ENCODE peak calls at places on chromosome 18, in eight cellular contexts. D is naive thymus-derived CD8-positive, alpha-beta T cell; U is COR-L47; Z is OCI-LY7; G is thyroid gland; X is astrocyte; W is PC-9; N is activated CD8-positive, alpha-beta memory T cell treated with anti-CD3 and anti-CD28 coated beads, Interleukin-2, amount 50 U/mL, for 4 hours. B is an unnamed sample.

GRCh38 chr18:27064673-27065072 is 120.4 kb downstream of the CHST9 start:
- DNase-seq in Z (no peak), D (no peak), X (no peak), G (no peak), U (no peak), N (no peak), W (no peak), B (no peak)

GRCh38 chr18:23259701-23260661 is 124.7 kb downstream of the CABLES1 start:
- DNase-seq in G (peak; percentile 99), W (peak; percentile 89), N (no peak), U (peak; percentile 55), X (peak; percentile 80), D (peak; percentile 23), Z (peak; percentile 74), B (peak; percentile 48)

GRCh38 chr18:61992285-61992684 is 99.5 kb upstream of the RNF152 start:
- DNase-seq in Z (no peak), N (no peak), X (peak; percentile 91), G (no peak), W (peak; percentile 42), U (no peak), D (no peak), B (no peak)

GRCh38 chr18:68596016-68596415 is 118.9 kb downstream of the TMX3 start:
- DNase-seq in W (no peak), X (no peak), N (no peak), G (no peak), U (no peak), D (no peak), Z (no peak), B (no peak)

GRCh38 chr18:10301831-10302483 is 152.5 kb upstream of the APCDD1 start:
- DNase-seq in U (no peak), N (no peak), W (no peak), X (no peak), D (no peak), Z (no peak), G (no peak), B (no peak)

GRCh38 chr18:59357928-59358327 is 1.1 kb downstream of the LMAN1 start:
- DNase-seq in Z (peak; percentile 3), G (no peak), W (peak; percentile 67), U (no peak), N (no peak), X (peak; percentile 89), D (no peak), B (no peak)

GRCh38 chr18:66966171-66966570 is 362.3 kb upstream of the CDH19 start:
- DNase-seq in X (no peak), W (no peak), U (no peak), G (no peak), D (no peak), Z (no peak), N (no peak), B (no peak)

GRCh38 chr18:52222211-52222610 is 117.8 kb upstream of the DCC start:
- DNase-seq in Z (no peak), W (no peak), N (no peak), D (no peak), G (no peak), X (no peak), U (no peak), B (no peak)

GRCh38 chr18:13376298-13376840 is 157.8 kb downstream of the LDLRAD4 start:
- DNase-seq in X (peak; percentile 38), N (peak; percentile 49), D (peak; percentile 34), W (no peak), G (no peak), U (no peak), Z (no peak), B (no peak)

GRCh38 chr18:48658721-48659120 is 119.9 kb downstream of the CTIF start:
- DNase-seq in X (no peak), W (no peak), Z (no peak), G (no peak), D (no peak), U (no peak), N (no peak), B (no peak)

GRCh38 chr18:55433688-55434087 is 154.3 kb downstream of the TCF4 start:
- DNase-seq in N (no peak), U (no peak), D (no peak), Z (peak; percentile 66), X (no peak), W (no peak), G (peak; percentile 25), B (no peak)

GRCh38 chr18:54950221-54950620 is 9.0 kb downstream of the CCDC68 start:
- DNase-seq in Z (no peak), X (no peak), U (peak; percentile 65), G (no peak), W (no peak), N (no peak), D (no peak), B (no peak)

GRCh38 chr18:10047237-10047636 is 133.4 kb downstream of the VAPA start:
- DNase-seq in U (no peak), G (no peak), D (no peak), X (peak; percentile 87), W (no peak), N (no peak), Z (no peak), B (no peak)

GRCh38 chr18:7901657-7902056 is 334.5 kb downstream of the PTPRM start:
- DNase-seq in X (no peak), G (no peak), D (no peak), Z (no peak), U (no peak), W (no peak), N (no peak), B (no peak)

GRCh38 chr18:36199691-36200295 is 12.5 kb downstream of the MOCOS start:
- DNase-seq in W (no peak), N (no peak), U (no peak), X (no peak), D (no peak), G (no peak), Z (no peak), B (no peak)

GRCh38 chr18:45935591-45936335 is 31.4 kb downstream of the EPG5 start:
- DNase-seq in W (no peak), Z (no peak), G (no peak), D (no peak), U (no peak), N (no peak), X (peak; percentile 87), B (no peak)

GRCh38 chr18:56637897-56638231 is 528 bp downstream of the TXNL1 start:
- DNase-seq in D (no peak), Z (peak; percentile 8), W (peak; percentile 53), U (no peak), G (peak; percentile 41), X (no peak), N (peak; percentile 20), B (no peak)

GRCh38 chr18:79490593-79491551 is 95.1 kb downstream of the NFATC1 start:
- DNase-seq in X (no peak), W (no peak), N (peak; percentile 11), U (no peak), Z (no peak), D (no peak), G (no peak), B (no peak)

GRCh38 chr18:6056171-6056932 is 161.0 kb upstream of the TMEM200C start:
- DNase-seq in Z (no peak), X (peak; percentile 69), W (no peak), G (peak; percentile 22), U (no peak), D (no peak), N (no peak), B (peak; percentile 19)

GRCh38 chr18:58687871-58688308 is 16.6 kb downstream of the MALT1 start:
- DNase-seq in N (peak; percentile 34), D (peak; percentile 71), Z (no peak), U (no peak), W (no peak), G (no peak), X (no peak), B (no peak)

GRCh38 chr18:41077076-41077475 is 878.0 kb upstream of the PIK3C3 start:
- DNase-seq in W (no peak), X (peak; percentile 48), N (no peak), D (no peak), G (no peak), Z (no peak), U (no peak), B (no peak)